ENCODE peak calls at places on chromosomes 2 and 18, in eight cellular contexts. One of them, this sample, is unnamed.

GRCh38 chr2:9003616-9004337 is at the start of gene MBOAT2:
- DNase-seq in GM23338: peak; percentile 96
- DNase-seq in GM23248: peak; percentile 93
- DNase-seq in neural progenitor cell: peak; percentile 97
- DNase-seq in SK-N-SH: peak; percentile 100
- DNase-seq in HCT116: peak; percentile 32
- DNase-seq in PC-3: peak; percentile 86
- DNase-seq in MM.1S: peak; percentile 91
- DNase-seq in this sample: peak; percentile 96

GRCh38 chr2:141186413-141187062 is 944.3 kb downstream of the LRP1B start:
- DNase-seq in GM23338: no peak
- DNase-seq in GM23248: no peak
- DNase-seq in neural progenitor cell: no peak
- DNase-seq in SK-N-SH: no peak
- DNase-seq in HCT116: no peak
- DNase-seq in PC-3: no peak
- DNase-seq in MM.1S: no peak
- DNase-seq in this sample: no peak

GRCh38 chr2:120452945-120453634 is 107.2 kb downstream of the INHBB start:
- DNase-seq in GM23338: no peak
- DNase-seq in GM23248: no peak
- DNase-seq in neural progenitor cell: no peak
- DNase-seq in SK-N-SH: no peak
- DNase-seq in HCT116: no peak
- DNase-seq in PC-3: no peak
- DNase-seq in MM.1S: no peak
- DNase-seq in this sample: no peak

GRCh38 chr2:196336206-196336605 is 164.8 kb upstream of the STK17B start:
- DNase-seq in GM23338: no peak
- DNase-seq in GM23248: no peak
- DNase-seq in neural progenitor cell: no peak
- DNase-seq in SK-N-SH: no peak
- DNase-seq in HCT116: no peak
- DNase-seq in PC-3: no peak
- DNase-seq in MM.1S: no peak
- DNase-seq in this sample: no peak

GRCh38 chr2:214265991-214266489 is 144.8 kb upstream of the VWC2L start:
- DNase-seq in GM23338: no peak
- DNase-seq in GM23248: no peak
- DNase-seq in neural progenitor cell: no peak
- DNase-seq in SK-N-SH: no peak
- DNase-seq in HCT116: no peak
- DNase-seq in PC-3: no peak
- DNase-seq in MM.1S: no peak
- DNase-seq in this sample: no peak

GRCh38 chr2:96903318-96903717 is 33.4 kb upstream of the SEMA4C start:
- DNase-seq in GM23338: no peak
- DNase-seq in GM23248: no peak
- DNase-seq in neural progenitor cell: no peak
- DNase-seq in SK-N-SH: peak; percentile 54
- DNase-seq in HCT116: no peak
- DNase-seq in PC-3: no peak
- DNase-seq in MM.1S: no peak
- DNase-seq in this sample: no peak

GRCh38 chr2:3440486-3440885 is 61.0 kb downstream of the TRAPPC12 start:
- DNase-seq in GM23338: no peak
- DNase-seq in GM23248: no peak
- DNase-seq in neural progenitor cell: no peak
- DNase-seq in SK-N-SH: no peak
- DNase-seq in HCT116: no peak
- DNase-seq in PC-3: no peak
- DNase-seq in MM.1S: no peak
- DNase-seq in this sample: peak; percentile 3

GRCh38 chr2:24909555-24910177 is 10.4 kb downstream of the ADCY3 start:
- DNase-seq in GM23338: no peak
- DNase-seq in GM23248: peak; percentile 48
- DNase-seq in neural progenitor cell: no peak
- DNase-seq in SK-N-SH: no peak
- DNase-seq in HCT116: no peak
- DNase-seq in PC-3: no peak
- DNase-seq in MM.1S: no peak
- DNase-seq in this sample: no peak

GRCh38 chr2:223601932-223602676 is at the start of gene SCG2:
- DNase-seq in GM23338: peak; percentile 90
- DNase-seq in GM23248: peak; percentile 96
- DNase-seq in neural progenitor cell: peak; percentile 85
- DNase-seq in SK-N-SH: peak; percentile 80
- DNase-seq in HCT116: peak; percentile 59
- DNase-seq in PC-3: peak; percentile 74
- DNase-seq in MM.1S: peak; percentile 64
- DNase-seq in this sample: peak; percentile 93

GRCh38 chr18:29361843-29362242 is 1184.9 kb upstream of the CDH2 start:
- DNase-seq in GM23338: peak; percentile 85
- DNase-seq in GM23248: no peak
- DNase-seq in neural progenitor cell: peak; percentile 24
- DNase-seq in SK-N-SH: no peak
- DNase-seq in HCT116: no peak
- DNase-seq in PC-3: no peak
- DNase-seq in MM.1S: no peak
- DNase-seq in this sample: peak; percentile 8

GRCh38 chr18:36511791-36512352 is 214.4 kb downstream of the FHOD3 start:
- DNase-seq in GM23338: no peak
- DNase-seq in GM23248: peak; percentile 29
- DNase-seq in neural progenitor cell: no peak
- DNase-seq in SK-N-SH: peak; percentile 27
- DNase-seq in HCT116: no peak
- DNase-seq in PC-3: peak; percentile 4
- DNase-seq in MM.1S: no peak
- DNase-seq in this sample: no peak

GRCh38 chr2:100893753-100894530 is 74.0 kb downstream of the NPAS2 start:
- DNase-seq in GM23338: no peak
- DNase-seq in GM23248: no peak
- DNase-seq in neural progenitor cell: no peak
- DNase-seq in SK-N-SH: no peak
- DNase-seq in HCT116: peak; percentile 87
- DNase-seq in PC-3: peak; percentile 78
- DNase-seq in MM.1S: no peak
- DNase-seq in this sample: no peak

GRCh38 chr2:232980683-232981082 is 32.4 kb downstream of the NGEF start:
- DNase-seq in GM23338: no peak
- DNase-seq in GM23248: peak; percentile 34
- DNase-seq in neural progenitor cell: no peak
- DNase-seq in SK-N-SH: no peak
- DNase-seq in HCT116: no peak
- DNase-seq in PC-3: peak; percentile 57
- DNase-seq in MM.1S: no peak
- DNase-seq in this sample: no peak

GRCh38 chr2:239223330-239224248 is 177.2 kb downstream of the HDAC4 start:
- DNase-seq in GM23338: no peak
- DNase-seq in GM23248: peak; percentile 85
- DNase-seq in neural progenitor cell: no peak
- DNase-seq in SK-N-SH: no peak
- DNase-seq in HCT116: no peak
- DNase-seq in PC-3: no peak
- DNase-seq in MM.1S: no peak
- DNase-seq in this sample: peak; percentile 55
- H3K4me1 ChIP-seq in GM23338: peaks cover 28% of the 10 kb centered on the region
- H3K4me1 ChIP-seq in GM23248: peaks cover 58% of the 10 kb centered on the region
- H3K4me1 ChIP-seq in neural progenitor cell: peaks cover 12% of the 10 kb centered on the region
- H3K4me1 ChIP-seq in SK-N-SH: peaks cover 13% of the 10 kb centered on the region
- H3K4me1 ChIP-seq in HCT116: peaks cover 61% of the 10 kb centered on the region
- H3K4me1 ChIP-seq in PC-3: no peaks in the 10 kb centered on the region
- H3K4me1 ChIP-seq in MM.1S: peaks cover 21% of the 10 kb centered on the region
- H3K4me1 ChIP-seq in this sample: peaks cover 65% of the 10 kb centered on the region

DNA sequence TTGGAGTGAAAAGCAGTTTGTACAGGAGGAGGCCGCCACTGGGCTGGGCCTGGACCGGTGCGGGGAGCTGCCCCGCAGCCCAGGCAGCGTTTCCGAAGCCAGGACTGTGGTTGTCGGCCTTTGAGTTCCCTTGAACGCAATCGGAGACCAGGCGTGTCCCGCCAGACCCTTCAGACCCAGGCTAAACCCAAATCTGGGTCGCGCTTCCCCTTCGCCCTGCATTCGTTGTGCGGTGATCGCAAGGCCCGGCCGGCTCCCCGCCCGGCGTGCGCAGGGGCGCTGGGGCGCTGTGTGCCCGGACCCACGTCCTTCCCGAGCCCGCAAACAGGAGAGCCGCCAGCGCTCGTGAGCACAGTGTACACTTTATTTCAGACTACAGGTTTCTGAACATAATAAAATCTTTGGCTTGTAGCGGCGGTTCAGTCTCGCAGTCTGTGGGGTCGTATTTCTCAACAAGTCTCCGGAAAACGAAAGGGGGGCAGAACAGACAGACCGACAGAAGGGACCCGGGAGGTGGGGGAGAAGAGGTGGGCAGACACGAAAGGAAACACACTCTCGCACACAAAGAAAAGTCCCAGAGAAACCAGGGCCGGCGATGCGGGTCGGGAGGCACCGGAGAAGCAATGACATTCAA is 5.5 kb downstream of the EN1 start:
- DNase-seq in GM23338: peak; percentile 61
- DNase-seq in GM23248: no peak
- DNase-seq in neural progenitor cell: peak; percentile 58
- DNase-seq in SK-N-SH: peak; percentile 48
- DNase-seq in HCT116: no peak
- DNase-seq in PC-3: no peak
- DNase-seq in MM.1S: no peak
- DNase-seq in this sample: no peak
- H3K27me3 ChIP-seq in GM23338: peaks cover 100% of the 10 kb centered on the region
- H3K27me3 ChIP-seq in GM23248: no peaks in the 10 kb centered on the region
- H3K27me3 ChIP-seq in neural progenitor cell: peaks cover 100% of the 10 kb centered on the region
- H3K27me3 ChIP-seq in SK-N-SH: peaks cover 90% of the 10 kb centered on the region
- H3K27me3 ChIP-seq in HCT116: no peaks in the 10 kb centered on the region
- H3K27me3 ChIP-seq in PC-3: no peaks in the 10 kb centered on the region
- H3K27me3 ChIP-seq in MM.1S: peaks cover 4% of the 10 kb centered on the region
- H3K27me3 ChIP-seq in this sample: peaks cover 95% of the 10 kb centered on the region

GRCh38 chr2:163828760-163829159 is 93.0 kb upstream of the FIGN start:
- DNase-seq in GM23338: no peak
- DNase-seq in GM23248: no peak
- DNase-seq in neural progenitor cell: no peak
- DNase-seq in SK-N-SH: no peak
- DNase-seq in HCT116: no peak
- DNase-seq in PC-3: no peak
- DNase-seq in MM.1S: no peak
- DNase-seq in this sample: peak; percentile 5
- TF ChIP-seq EZH2phosphoT487 in GM23338: no peak
- TF ChIP-seq EZH2phosphoT487 in GM23248: no peak
- TF ChIP-seq EZH2phosphoT487 in neural progenitor cell: no peak
- TF ChIP-seq EZH2phosphoT487 in SK-N-SH: no peak
- TF ChIP-seq EZH2phosphoT487 in HCT116: no peak
- TF ChIP-seq EZH2phosphoT487 in PC-3: no peak
- TF ChIP-seq EZH2phosphoT487 in MM.1S: no peak
- TF ChIP-seq EZH2phosphoT487 in this sample: no peak

DNA sequence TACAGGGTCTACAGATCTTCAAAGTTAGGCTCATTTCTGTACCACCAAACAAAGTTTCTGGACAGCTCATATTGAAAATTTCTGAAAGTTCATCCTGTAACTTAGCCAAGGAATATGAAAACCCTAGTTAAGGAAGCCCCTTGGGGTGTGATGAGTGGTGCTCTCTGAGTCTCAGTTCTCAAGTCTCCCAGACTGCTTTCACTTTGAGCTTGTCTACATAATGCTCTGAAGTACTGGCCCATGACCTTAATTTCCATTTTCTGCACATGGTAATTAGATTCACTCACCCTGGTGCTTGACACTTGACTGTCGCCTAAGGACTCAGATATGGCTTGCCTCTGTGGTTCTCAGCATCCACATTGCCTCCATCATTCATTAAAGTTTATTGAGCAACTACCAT is 51.7 kb upstream of the SATB2 start:
- DNase-seq in GM23338: no peak
- DNase-seq in GM23248: no peak
- DNase-seq in neural progenitor cell: no peak
- DNase-seq in SK-N-SH: no peak
- DNase-seq in HCT116: no peak
- DNase-seq in PC-3: no peak
- DNase-seq in MM.1S: no peak
- DNase-seq in this sample: no peak
- H3K4me1 ChIP-seq in GM23338: no peaks in the 10 kb centered on the region
- H3K4me1 ChIP-seq in GM23248: no peaks in the 10 kb centered on the region
- H3K4me1 ChIP-seq in neural progenitor cell: no peaks in the 10 kb centered on the region
- H3K4me1 ChIP-seq in SK-N-SH: no peaks in the 10 kb centered on the region
- H3K4me1 ChIP-seq in HCT116: no peaks in the 10 kb centered on the region
- H3K4me1 ChIP-seq in PC-3: no peaks in the 10 kb centered on the region
- H3K4me1 ChIP-seq in MM.1S: no peaks in the 10 kb centered on the region
- H3K4me1 ChIP-seq in this sample: no peaks in the 10 kb centered on the region

GRCh38 chr2:176172748-176173586 is 15.5 kb upstream of the HOXD1 start:
- DNase-seq in GM23338: no peak
- DNase-seq in GM23248: no peak
- DNase-seq in neural progenitor cell: no peak
- DNase-seq in SK-N-SH: no peak
- DNase-seq in HCT116: no peak
- DNase-seq in PC-3: no peak
- DNase-seq in MM.1S: no peak
- DNase-seq in this sample: no peak

GRCh38 chr2:176173679-176174381 is 14.6 kb upstream of the HOXD1 start:
- DNase-seq in GM23338: no peak
- DNase-seq in GM23248: no peak
- DNase-seq in neural progenitor cell: no peak
- DNase-seq in SK-N-SH: no peak
- DNase-seq in HCT116: no peak
- DNase-seq in PC-3: no peak
- DNase-seq in MM.1S: no peak
- DNase-seq in this sample: no peak

GRCh38 chr2:176171331-176172006 is 14.4 kb downstream of the HOXD3 start:
- DNase-seq in GM23338: peak; percentile 77
- DNase-seq in GM23248: no peak
- DNase-seq in neural progenitor cell: peak; percentile 67
- DNase-seq in SK-N-SH: no peak
- DNase-seq in HCT116: no peak
- DNase-seq in PC-3: no peak
- DNase-seq in MM.1S: no peak
- DNase-seq in this sample: no peak

GRCh38 chr2:176170606-176171005 is 13.5 kb downstream of the HOXD3 start:
- DNase-seq in GM23338: peak; percentile 15
- DNase-seq in GM23248: no peak
- DNase-seq in neural progenitor cell: no peak
- DNase-seq in SK-N-SH: no peak
- DNase-seq in HCT116: no peak
- DNase-seq in PC-3: no peak
- DNase-seq in MM.1S: no peak
- DNase-seq in this sample: no peak

GRCh38 chr2:176172007-176172747 is 15.1 kb downstream of the HOXD3 start:
- DNase-seq in GM23338: peak; percentile 56
- DNase-seq in GM23248: no peak
- DNase-seq in neural progenitor cell: peak; percentile 21
- DNase-seq in SK-N-SH: no peak
- DNase-seq in HCT116: no peak
- DNase-seq in PC-3: no peak
- DNase-seq in MM.1S: no peak
- DNase-seq in this sample: no peak
- H3K27me3 ChIP-seq in GM23338: peaks cover 100% of the 10 kb centered on the region
- H3K27me3 ChIP-seq in GM23248: no peaks in the 10 kb centered on the region
- H3K27me3 ChIP-seq in neural progenitor cell: peaks cover 100% of the 10 kb centered on the region
- H3K27me3 ChIP-seq in SK-N-SH: no peaks in the 10 kb centered on the region
- H3K27me3 ChIP-seq in HCT116: no peaks in the 10 kb centered on the region
- H3K27me3 ChIP-seq in PC-3: no peaks in the 10 kb centered on the region
- H3K27me3 ChIP-seq in MM.1S: no peaks in the 10 kb centered on the region
- H3K27me3 ChIP-seq in this sample: peaks cover 100% of the 10 kb centered on the region

This sample was measured in hepatocyte.